ENCODE peak calls at places on chromosomes 6 and 20, in four cellular contexts. R is NCI-H2081 treated with DMSO at 0.1 percent for 48 hours; U is EL; F is stimulated activated CD4-positive, alpha-beta T cell treated with anti-CD3 and anti-CD28 coated beads, Interleukin-4, amount 100 ng/mL, for 1 hour. Y is an unnamed sample.

GRCh38 chr20:22430154-22430745 is 154.1 kb downstream of the FOXA2 start:
- DNase-seq in R (peak), U (no peak), F (no peak), Y (no peak)

GRCh38 chr20:44807684-44808056 is 2.7 kb downstream of the RIMS4 start:
- DNase-seq in R (no peak), U (no peak), F (no peak), Y (no peak)

GRCh38 chr6:116929825-116930224 is 52.8 kb downstream of the RFX6 start:
- DNase-seq in R (no peak), U (no peak), F (no peak), Y (no peak)

GRCh38 chr20:40304119-40304518 is 384.9 kb downstream of the MAFB start:
- DNase-seq in R (no peak), U (no peak), F (no peak), Y (no peak)

GRCh38 chr6:93393554-93394074 is 25.7 kb downstream of the EPHA7 start:
- DNase-seq in R (no peak), U (no peak), F (no peak), Y (no peak)

GRCh38 chr20:36400901-36401300 is 94.8 kb downstream of the DLGAP4 start:
- DNase-seq in R (no peak), U (no peak), F (no peak), Y (no peak)

GRCh38 chr6:111865909-111866546 is 7.2 kb downstream of the FYN start:
- DNase-seq in R (no peak), U (no peak), F (no peak), Y (no peak)

GRCh38 chr20:57392512-57393271 is 1.5 kb downstream of the RBM38 start:
- DNase-seq in R (no peak), U (no peak), F (peak), Y (no peak)

GRCh38 chr20:63094767-63095499 is 88.2 kb upstream of the BHLHE23 start:
- DNase-seq in R (no peak), U (no peak), F (no peak), Y (no peak)

GRCh38 chr6:138569554-138569953 is 70.3 kb upstream of the NHSL1 start:
- DNase-seq in R (no peak), U (no peak), F (no peak), Y (no peak)

GRCh38 chr20:57656821-57657536 is 36.8 kb upstream of the ZBP1 start:
- DNase-seq in R (no peak), U (no peak), F (no peak), Y (no peak)

GRCh38 chr6:109687271-109687721 is 3.7 kb downstream of the AK9 start:
- DNase-seq in R (no peak), U (peak), F (no peak), Y (peak)

GRCh38 chr20:35360033-35360432 is 51.7 kb downstream of the UQCC1 start:
- DNase-seq in R (no peak), U (peak), F (no peak), Y (no peak)

GRCh38 chr6:158039571-158040050 is 57.9 kb downstream of the SYNJ2 start:
- DNase-seq in R (no peak), U (peak), F (no peak), Y (peak)

GRCh38 chr6:108448481-108448880 is 112.2 kb upstream of the FOXO3 start:
- DNase-seq in R (no peak), U (no peak), F (no peak), Y (no peak)

GRCh38 chr20:33076662-33077398 is 2.6 kb upstream of the BPIFB4 start:
- DNase-seq in R (no peak), U (peak), F (no peak), Y (no peak)

GRCh38 chr6:17202526-17202925 is 78.6 kb upstream of the RBM24 start:
- DNase-seq in R (no peak), U (no peak), F (no peak), Y (peak)

GRCh38 chr6:138673317-138674014 is 100.1 kb upstream of the CCDC28A start:
- DNase-seq in R (no peak), U (no peak), F (no peak), Y (no peak)

GRCh38 chr6:35417979-35418661 is 34.0 kb upstream of the FANCE start:
- DNase-seq in R (no peak), U (no peak), F (no peak), Y (no peak)

GRCh38 chr20:57070296-57070695 is 196.1 kb downstream of the BMP7 start:
- DNase-seq in R (no peak), U (no peak), F (no peak), Y (no peak)

Y was measured in IMR-90.